ENCODE peak calls at places on chromosome 4, in eight cellular contexts. One of them, this sample, is unnamed.
A peak's percentile ranks its signal among the peaks of the same experiment; 100 is the strongest.

GRCh38 chr4:40176602-40177001 is 20.2 kb upstream of the RHOH start:
- DNase-seq in cardiac fibroblast: no peak
- DNase-seq in mammary epithelial cell: no peak
- DNase-seq in WTC11: peak; percentile 54
- DNase-seq in uterus: no peak
- DNase-seq in H9: peak; percentile 68
- DNase-seq in fibroblast of mammary gland: no peak
- DNase-seq in left lung: no peak
- DNase-seq in this sample: peak; percentile 18

GRCh38 chr4:63460075-63460474 is 949.2 kb downstream of the TECRL start:
- DNase-seq in left lung: no peak
- DNase-seq in cardiac fibroblast: no peak
- DNase-seq in H9: no peak
- DNase-seq in mammary epithelial cell: no peak
- DNase-seq in WTC11: no peak
- DNase-seq in fibroblast of mammary gland: no peak
- DNase-seq in uterus: no peak
- DNase-seq in this sample: no peak

GRCh38 chr4:152998861-152999260 is 62.7 kb downstream of the FHDC1 start:
- DNase-seq in fibroblast of mammary gland: no peak
- DNase-seq in cardiac fibroblast: no peak
- DNase-seq in uterus: no peak
- DNase-seq in left lung: no peak
- DNase-seq in mammary epithelial cell: no peak
- DNase-seq in WTC11: no peak
- DNase-seq in H9: no peak
- DNase-seq in this sample: no peak

GRCh38 chr4:174156239-174156826 is 127.1 kb downstream of the FBXO8 start:
- DNase-seq in cardiac fibroblast: peak; percentile 81
- DNase-seq in H9: no peak
- DNase-seq in left lung: no peak
- DNase-seq in uterus: no peak
- DNase-seq in mammary epithelial cell: peak; percentile 18
- DNase-seq in WTC11: no peak
- DNase-seq in fibroblast of mammary gland: peak; percentile 76
- DNase-seq in this sample: no peak

GRCh38 chr4:99180367-99181169 is 36.5 kb upstream of the ADH4 start:
- DNase-seq in fibroblast of mammary gland: peak; percentile 94
- DNase-seq in H9: no peak
- DNase-seq in WTC11: no peak
- DNase-seq in uterus: peak; percentile 68
- DNase-seq in left lung: no peak
- DNase-seq in cardiac fibroblast: peak; percentile 86
- DNase-seq in mammary epithelial cell: peak; percentile 74
- DNase-seq in this sample: no peak

GRCh38 chr4:86356831-86357230 is 3.0 kb downstream of the MAPK10 start:
- DNase-seq in mammary epithelial cell: no peak
- DNase-seq in H9: no peak
- DNase-seq in cardiac fibroblast: no peak
- DNase-seq in uterus: no peak
- DNase-seq in left lung: no peak
- DNase-seq in fibroblast of mammary gland: no peak
- DNase-seq in WTC11: no peak
- DNase-seq in this sample: no peak

GRCh38 chr4:4914059-4914820 is 54.8 kb downstream of the MSX1 start:
- DNase-seq in mammary epithelial cell: peak; percentile 32
- DNase-seq in uterus: no peak
- DNase-seq in cardiac fibroblast: peak; percentile 1
- DNase-seq in H9: no peak
- DNase-seq in WTC11: no peak
- DNase-seq in left lung: no peak
- DNase-seq in fibroblast of mammary gland: peak; percentile 68
- DNase-seq in this sample: no peak

GRCh38 chr4:165355900-165356300 is 22.9 kb upstream of the CPE start:
- DNase-seq in H9: peak; percentile 74
- DNase-seq in fibroblast of mammary gland: peak; percentile 64
- DNase-seq in WTC11: peak; percentile 63
- DNase-seq in left lung: no peak
- DNase-seq in cardiac fibroblast: peak; percentile 59
- DNase-seq in mammary epithelial cell: no peak
- DNase-seq in uterus: peak; percentile 18
- DNase-seq in this sample: peak; percentile 48

GRCh38 chr4:65917486-65917885 is 247.2 kb upstream of the EPHA5 start:
- DNase-seq in WTC11: no peak
- DNase-seq in left lung: no peak
- DNase-seq in cardiac fibroblast: peak; percentile 79
- DNase-seq in H9: no peak
- DNase-seq in fibroblast of mammary gland: peak; percentile 33
- DNase-seq in mammary epithelial cell: no peak
- DNase-seq in uterus: no peak
- DNase-seq in this sample: no peak

GRCh38 chr4:24781999-24782745 is 13.2 kb upstream of the SOD3 start:
- DNase-seq in WTC11: no peak
- DNase-seq in left lung: no peak
- DNase-seq in H9: no peak
- DNase-seq in mammary epithelial cell: no peak
- DNase-seq in cardiac fibroblast: peak; percentile 26
- DNase-seq in fibroblast of mammary gland: no peak
- DNase-seq in uterus: no peak
- DNase-seq in this sample: no peak

GRCh38 chr4:138977525-138977924 is 38.1 kb upstream of the NOCT start:
- DNase-seq in mammary epithelial cell: no peak
- DNase-seq in cardiac fibroblast: no peak
- DNase-seq in fibroblast of mammary gland: no peak
- DNase-seq in WTC11: no peak
- DNase-seq in H9: peak; percentile 38
- DNase-seq in uterus: no peak
- DNase-seq in left lung: no peak
- DNase-seq in this sample: no peak

GRCh38 chr4:23213198-23213597 is 520.5 kb downstream of the GBA3 start:
- DNase-seq in left lung: no peak
- DNase-seq in fibroblast of mammary gland: no peak
- DNase-seq in H9: no peak
- DNase-seq in cardiac fibroblast: no peak
- DNase-seq in WTC11: no peak
- DNase-seq in uterus: no peak
- DNase-seq in mammary epithelial cell: no peak
- DNase-seq in this sample: no peak

GRCh38 chr4:28690890-28691289 is 1830.2 kb downstream of the STIM2 start:
- DNase-seq in mammary epithelial cell: no peak
- DNase-seq in uterus: no peak
- DNase-seq in cardiac fibroblast: no peak
- DNase-seq in left lung: no peak
- DNase-seq in WTC11: no peak
- DNase-seq in fibroblast of mammary gland: no peak
- DNase-seq in H9: no peak
- DNase-seq in this sample: no peak

GRCh38 chr4:98661356-98662054 is 3.1 kb upstream of the TSPAN5 start:
- DNase-seq in mammary epithelial cell: peak; percentile 69
- DNase-seq in uterus: no peak
- DNase-seq in cardiac fibroblast: no peak
- DNase-seq in WTC11: no peak
- DNase-seq in left lung: no peak
- DNase-seq in fibroblast of mammary gland: no peak
- DNase-seq in H9: no peak
- DNase-seq in this sample: no peak

GRCh38 chr4:159252491-159252890 is 149.6 kb downstream of the RAPGEF2 start:
- DNase-seq in left lung: no peak
- DNase-seq in uterus: no peak
- DNase-seq in H9: no peak
- DNase-seq in WTC11: no peak
- DNase-seq in mammary epithelial cell: no peak
- DNase-seq in fibroblast of mammary gland: no peak
- DNase-seq in cardiac fibroblast: peak; percentile 31
- DNase-seq in this sample: no peak

GRCh38 chr4:147725673-147726072 is 6.2 kb upstream of the ARHGAP10 start:
- DNase-seq in uterus: no peak
- DNase-seq in H9: no peak
- DNase-seq in cardiac fibroblast: no peak
- DNase-seq in mammary epithelial cell: peak; percentile 64
- DNase-seq in fibroblast of mammary gland: no peak
- DNase-seq in WTC11: no peak
- DNase-seq in left lung: no peak
- DNase-seq in this sample: no peak

GRCh38 chr4:131430302-131430701 is 1718.8 kb upstream of the PCDH10 start:
- DNase-seq in uterus: no peak
- DNase-seq in cardiac fibroblast: no peak
- DNase-seq in WTC11: no peak
- DNase-seq in fibroblast of mammary gland: no peak
- DNase-seq in mammary epithelial cell: peak; percentile 3
- DNase-seq in left lung: no peak
- DNase-seq in H9: no peak
- DNase-seq in this sample: no peak

GRCh38 chr4:143380651-143381050 is 44.0 kb downstream of the GAB1 start:
- DNase-seq in H9: no peak
- DNase-seq in uterus: no peak
- DNase-seq in fibroblast of mammary gland: no peak
- DNase-seq in mammary epithelial cell: no peak
- DNase-seq in WTC11: no peak
- DNase-seq in cardiac fibroblast: no peak
- DNase-seq in left lung: no peak
- DNase-seq in this sample: no peak

GRCh38 chr4:143372093-143372915 is 35.6 kb downstream of the GAB1 start:
- DNase-seq in cardiac fibroblast: no peak
- DNase-seq in uterus: no peak
- DNase-seq in mammary epithelial cell: no peak
- DNase-seq in H9: no peak
- DNase-seq in fibroblast of mammary gland: no peak
- DNase-seq in WTC11: no peak
- DNase-seq in left lung: no peak
- DNase-seq in this sample: no peak

GRCh38 chr4:143377635-143378099 is 41.0 kb downstream of the GAB1 start:
- DNase-seq in fibroblast of mammary gland: no peak
- DNase-seq in left lung: no peak
- DNase-seq in H9: no peak
- DNase-seq in WTC11: no peak
- DNase-seq in cardiac fibroblast: no peak
- DNase-seq in uterus: no peak
- DNase-seq in mammary epithelial cell: no peak
- DNase-seq in this sample: no peak

GRCh38 chr4:143374771-143375170 is 38.1 kb downstream of the GAB1 start:
- DNase-seq in cardiac fibroblast: no peak
- DNase-seq in left lung: no peak
- DNase-seq in WTC11: no peak
- DNase-seq in fibroblast of mammary gland: no peak
- DNase-seq in uterus: no peak
- DNase-seq in H9: no peak
- DNase-seq in mammary epithelial cell: no peak
- DNase-seq in this sample: no peak

DNA sequence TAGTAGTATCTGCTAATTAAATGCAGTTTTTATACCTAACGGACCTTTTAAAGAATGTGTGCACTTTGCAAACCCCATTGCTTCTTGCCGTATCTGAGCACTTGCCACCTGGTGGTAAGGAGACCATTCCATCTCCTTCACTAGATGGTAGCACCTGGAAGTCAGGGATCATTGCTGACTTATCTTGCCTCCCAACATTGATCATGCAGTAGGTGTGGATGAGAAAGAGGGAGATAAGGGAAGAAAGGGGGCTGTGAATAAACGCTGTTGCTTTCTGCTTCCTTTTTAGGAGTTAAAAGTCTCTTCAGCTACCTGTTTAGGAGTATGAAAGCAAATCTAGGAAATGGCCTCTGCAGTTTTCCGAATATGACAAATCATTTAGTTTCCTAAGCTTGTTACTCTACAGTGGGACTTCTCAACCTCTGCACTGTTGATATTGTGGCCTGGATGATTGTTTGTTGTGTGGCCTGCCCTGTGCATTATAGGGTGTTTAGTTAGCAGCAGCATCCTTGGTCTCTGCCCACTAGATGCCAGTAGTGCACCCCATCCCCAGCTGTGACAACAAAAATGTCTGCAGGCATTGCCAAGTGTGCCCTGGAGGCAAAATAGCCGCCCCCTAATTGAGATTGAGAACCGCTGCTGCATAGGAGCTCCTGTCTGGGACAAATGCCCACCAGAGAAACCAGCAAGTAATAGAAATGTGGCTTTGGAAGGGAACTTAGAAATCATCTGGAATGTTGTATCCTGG is 38.8 kb downstream of the GAB1 start:
- DNase-seq in mammary epithelial cell: no peak
- DNase-seq in uterus: no peak
- DNase-seq in cardiac fibroblast: peak; percentile 51
- DNase-seq in fibroblast of mammary gland: peak; percentile 38
- DNase-seq in H9: peak; percentile 50
- DNase-seq in WTC11: peak; percentile 47
- DNase-seq in left lung: no peak
- DNase-seq in this sample: peak; percentile 16
- TF ChIP-seq CTCF in mammary epithelial cell: peak; percentile 57
- TF ChIP-seq CTCF in uterus: peak; percentile 44
- TF ChIP-seq CTCF in cardiac fibroblast: peak; percentile 60
- TF ChIP-seq CTCF in fibroblast of mammary gland: peak; percentile 42
- TF ChIP-seq CTCF in H9: peak; percentile 51
- TF ChIP-seq CTCF in WTC11: no peak
- TF ChIP-seq CTCF in left lung: peak; percentile 26
- TF ChIP-seq CTCF in this sample: peak; percentile 33

GRCh38 chr4:37002625-37003024 is 241.9 kb upstream of the NWD2 start:
- DNase-seq in H9: no peak
- DNase-seq in WTC11: no peak
- DNase-seq in cardiac fibroblast: no peak
- DNase-seq in mammary epithelial cell: no peak
- DNase-seq in left lung: no peak
- DNase-seq in fibroblast of mammary gland: no peak
- DNase-seq in uterus: no peak
- DNase-seq in this sample: no peak

GRCh38 chr4:37008199-37008598 is 236.3 kb upstream of the NWD2 start:
- DNase-seq in fibroblast of mammary gland: no peak
- DNase-seq in mammary epithelial cell: no peak
- DNase-seq in H9: no peak
- DNase-seq in cardiac fibroblast: peak; percentile 74
- DNase-seq in left lung: no peak
- DNase-seq in uterus: no peak
- DNase-seq in WTC11: no peak
- DNase-seq in this sample: no peak
- TF ChIP-seq CTCF in fibroblast of mammary gland: no peak
- TF ChIP-seq CTCF in mammary epithelial cell: no peak
- TF ChIP-seq CTCF in H9: no peak
- TF ChIP-seq CTCF in cardiac fibroblast: no peak
- TF ChIP-seq CTCF in left lung: no peak
- TF ChIP-seq CTCF in uterus: no peak
- TF ChIP-seq CTCF in WTC11: no peak
- TF ChIP-seq CTCF in this sample: no peak

DNA sequence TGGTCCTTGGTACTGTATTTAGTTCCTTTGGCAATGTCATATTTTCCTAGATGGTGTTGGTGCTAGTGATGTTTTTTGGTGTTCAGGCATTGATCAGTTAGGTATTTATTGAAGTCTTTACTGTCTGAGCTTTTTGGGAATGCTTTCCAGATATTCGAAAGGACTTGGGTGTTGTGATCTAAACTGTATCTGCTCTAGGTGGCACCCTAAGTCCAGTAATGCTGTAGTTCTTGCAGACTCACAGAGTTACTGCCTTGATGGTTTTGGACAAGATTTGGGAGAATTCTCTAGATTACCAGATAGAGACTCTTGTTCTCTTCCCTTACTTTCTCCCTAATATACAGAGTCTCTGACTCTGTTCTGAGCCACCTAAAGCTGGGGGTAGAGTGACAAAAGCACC is 513.6 kb upstream of the PITX2 start:
- DNase-seq in uterus: no peak
- DNase-seq in fibroblast of mammary gland: peak; percentile 61
- DNase-seq in left lung: no peak
- DNase-seq in mammary epithelial cell: no peak
- DNase-seq in WTC11: no peak
- DNase-seq in H9: no peak
- DNase-seq in cardiac fibroblast: peak; percentile 49
- DNase-seq in this sample: no peak
- TF ChIP-seq CTCF in uterus: no peak
- TF ChIP-seq CTCF in fibroblast of mammary gland: peak; percentile 29
- TF ChIP-seq CTCF in left lung: no peak
- TF ChIP-seq CTCF in mammary epithelial cell: peak; percentile 38
- TF ChIP-seq CTCF in WTC11: no peak
- TF ChIP-seq CTCF in H9: peak; percentile 53
- TF ChIP-seq CTCF in cardiac fibroblast: peak; percentile 5
- TF ChIP-seq CTCF in this sample: no peak

GRCh38 chr4:8688041-8688907 is 95.7 kb downstream of the CPZ start:
- DNase-seq in cardiac fibroblast: peak; percentile 10
- DNase-seq in fibroblast of mammary gland: peak; percentile 8
- DNase-seq in uterus: no peak
- DNase-seq in mammary epithelial cell: no peak
- DNase-seq in H9: peak; percentile 79
- DNase-seq in left lung: no peak
- DNase-seq in WTC11: peak; percentile 89
- DNase-seq in this sample: peak; percentile 86
- TF ChIP-seq CTCF in cardiac fibroblast: peak; percentile 32
- TF ChIP-seq CTCF in fibroblast of mammary gland: peak; percentile 56
- TF ChIP-seq CTCF in uterus: no peak
- TF ChIP-seq CTCF in mammary epithelial cell: peak; percentile 10
- TF ChIP-seq CTCF in H9: peak; percentile 99
- TF ChIP-seq CTCF in left lung: peak; percentile 46
- TF ChIP-seq CTCF in WTC11: peak; percentile 86
- TF ChIP-seq CTCF in this sample: peak; percentile 98

This sample was measured in nephron progenitor cell.